ENCODE peak calls at places on chromosomes 3 and 15, in four cellular contexts. F is H9, L is right atrium auricular region, T is uterus. A is an unnamed sample.

GRCh38 chr3:14282706-14283075 is 104.1 kb downstream of the LSM3 start:
- DNase-seq in T (no peak), F (no peak), L (no peak), A (no peak)

GRCh38 chr3:17740703-17741102 is 1.7 kb downstream of the TBC1D5 start:
- DNase-seq in T (no peak), F (no peak), L (no peak), A (no peak)

GRCh38 chr3:190306026-190306425 is 16.2 kb downstream of the CLDN1 start:
- DNase-seq in L (no peak), F (no peak), T (no peak), A (no peak)

GRCh38 chr15:66588537-66588936 is 22.7 kb upstream of the LCTL start:
- DNase-seq in T (no peak), F (peak; percentile 74), L (no peak), A (no peak)

GRCh38 chr3:58731673-58732072 is 65.1 kb upstream of the FAM3D start:
- DNase-seq in L (no peak), T (no peak), F (no peak), A (no peak)

GRCh38 chr3:141508067-141508436 is 21.2 kb downstream of the RASA2 start:
- DNase-seq in L (no peak), F (no peak), T (no peak), A (no peak)

GRCh38 chr15:81852826-81853225 is 193.0 kb downstream of the MEX3B start:
- DNase-seq in F (no peak), L (no peak), T (no peak), A (no peak)

GRCh38 chr3:81352867-81353266 is 408.6 kb downstream of the GBE1 start:
- DNase-seq in T (no peak), L (no peak), F (peak; percentile 41), A (no peak)

GRCh38 chr3:48088056-48088748 is 72.0 kb upstream of the MAP4 start:
- DNase-seq in F (peak; percentile 38), T (no peak), L (peak; percentile 60), A (no peak)

GRCh38 chr3:96865605-96866004 is 51.2 kb downstream of the EPHA6 start:
- DNase-seq in T (no peak), L (no peak), F (no peak), A (no peak)

GRCh38 chr3:330494-331115 is 134.0 kb downstream of the CHL1 start:
- DNase-seq in T (no peak), L (no peak), F (no peak), A (no peak)

GRCh38 chr3:110307065-110307809 is 764.4 kb upstream of the NECTIN3 start:
- DNase-seq in L (no peak), T (no peak), F (no peak), A (no peak)

GRCh38 chr3:141840737-141841544 is 35.5 kb upstream of the ATP1B3 start:
- DNase-seq in F (no peak), T (no peak), L (no peak), A (no peak)

GRCh38 chr15:69668963-69669362 is 216.3 kb downstream of the RPLP1 start:
- DNase-seq in F (no peak), T (no peak), L (no peak), A (no peak)

GRCh38 chr3:33789183-33789954 is 9.1 kb upstream of the PDCD6IP start:
- DNase-seq in T (no peak), L (no peak), F (no peak), A (no peak)

GRCh38 chr3:9142346-9142745 is 107.1 kb downstream of the SRGAP3 start:
- DNase-seq in T (no peak), F (no peak), L (no peak), A (no peak)

GRCh38 chr3:45055411-45056143 is 29.5 kb downstream of the CLEC3B start:
- DNase-seq in L (no peak), F (peak; percentile 61), T (no peak), A (no peak)

GRCh38 chr15:71334874-71335273 is 219.6 kb downstream of the THSD4 start:
- DNase-seq in L (no peak), F (no peak), T (peak; percentile 47), A (no peak)

GRCh38 chr3:61926913-61927312 is 365.5 kb downstream of the PTPRG start:
- DNase-seq in L (no peak), T (no peak), F (no peak), A (no peak)

GRCh38 chr15:95365615-95366107 is 964.8 kb upstream of the NR2F2 start:
- DNase-seq in T (peak; percentile 33), L (peak; percentile 59), F (no peak), A (no peak)

GRCh38 chr15:41281236-41281635 is 50.2 kb downstream of the CHP1 start:
- DNase-seq in T (no peak), L (no peak), F (no peak), A (no peak)

GRCh38 chr3:129518048-129518570 is 10.3 kb upstream of the RHO start:
- DNase-seq in L (no peak), T (no peak), F (no peak), A (no peak)

GRCh38 chr3:82973810-82974209 is 1212.4 kb upstream of the GBE1 start:
- DNase-seq in T (no peak), L (no peak), F (no peak), A (no peak)

GRCh38 chr3:69452295-69452694 is 66.4 kb upstream of the FRMD4B start:
- DNase-seq in L (no peak), T (no peak), F (no peak), A (no peak)

GRCh38 chr3:69446402-69447072 is 60.6 kb upstream of the FRMD4B start:
- DNase-seq in T (no peak), F (no peak), L (no peak), A (no peak)

GRCh38 chr3:69454204-69454787 is 68.4 kb upstream of the FRMD4B start:
- DNase-seq in F (no peak), L (no peak), T (no peak), A (no peak)

GRCh38 chr3:69451594-69451993 is 65.7 kb upstream of the FRMD4B start:
- DNase-seq in F (no peak), L (no peak), T (no peak), A (no peak)
- TF ChIP-seq CTCF in F (peak; percentile 16), L (no peak), T (no peak), A (peak; percentile 34)

GRCh38 chr3:178507507-178508442 is 28.5 kb upstream of the KCNMB2 start:
- DNase-seq in F (no peak), L (no peak), T (no peak), A (peak; percentile 29)

GRCh38 chr3:178512627-178513026 is 23.6 kb upstream of the KCNMB2 start:
- DNase-seq in T (no peak), L (no peak), F (no peak), A (no peak)

GRCh38 chr3:178505832-178506231 is 30.4 kb upstream of the KCNMB2 start:
- DNase-seq in L (no peak), F (no peak), T (no peak), A (no peak)

GRCh38 chr3:178510496-178510895 is 25.7 kb upstream of the KCNMB2 start:
- DNase-seq in F (no peak), T (no peak), L (no peak), A (no peak)

DNA sequence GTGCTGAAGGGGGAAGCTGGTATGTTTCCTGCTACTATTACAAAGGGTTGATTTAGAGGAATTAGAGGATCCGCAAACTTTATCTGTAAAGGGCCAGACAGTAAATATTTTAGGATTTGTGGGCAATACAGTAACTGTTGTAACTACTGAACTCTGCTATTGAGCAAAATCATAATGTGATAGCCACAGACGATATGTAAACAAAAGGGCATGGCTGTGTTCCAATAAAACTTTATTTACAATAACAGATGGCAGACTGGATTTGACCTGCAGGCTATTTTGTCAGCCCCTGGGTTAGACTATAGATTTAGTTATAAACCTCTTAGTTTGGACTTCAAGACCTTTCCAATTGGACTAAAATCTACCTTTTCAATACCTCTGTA is 27.8 kb upstream of the KCNMB2 start:
- DNase-seq in T (no peak), F (no peak), L (no peak), A (no peak)
- H3K27ac ChIP-seq in T (no peak overlapping the region), F (no peak overlapping the region), L (peak overlapping the region; percentile 84), A (peak overlapping the region; percentile 89)

DNA sequence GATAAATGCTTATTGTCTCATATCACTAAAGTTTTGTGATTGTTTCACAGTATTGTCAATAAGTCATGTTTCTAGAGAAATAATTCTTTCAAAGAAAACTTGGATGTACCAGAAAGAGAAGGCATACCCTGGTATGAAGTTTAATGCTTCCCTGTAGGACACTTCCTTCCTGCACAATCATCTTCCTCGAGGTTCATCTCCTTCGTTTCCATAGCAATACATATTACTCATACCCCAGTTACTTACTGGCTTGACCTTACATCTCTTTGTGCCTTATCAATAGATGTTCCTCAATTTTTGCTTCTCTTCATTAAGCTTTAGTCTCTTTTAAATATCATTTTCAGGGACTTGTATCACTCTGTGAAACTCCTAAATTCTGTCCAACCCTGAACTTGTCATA is 134.4 kb downstream of the GADL1 start:
- DNase-seq in F (no peak), T (no peak), L (no peak), A (no peak)
- H3K4me1 ChIP-seq in F (no peaks in the 10 kb centered on the region), T (peaks cover 9% of the 10 kb centered on the region), L (no peaks in the 10 kb centered on the region), A (no peaks in the 10 kb centered on the region)

GRCh38 chr3:127680790-127681189 is 8.0 kb downstream of the ABTB1 start:
- DNase-seq in F (no peak), L (peak; percentile 54), T (peak; percentile 12), A (peak; percentile 2)

GRCh38 chr3:127678315-127678599 is 5.5 kb downstream of the ABTB1 start:
- DNase-seq in L (no peak), T (no peak), F (peak; percentile 12), A (no peak)

GRCh38 chr3:127678611-127679533 is 6.1 kb downstream of the ABTB1 start:
- DNase-seq in F (peak; percentile 23), T (peak; percentile 15), L (peak; percentile 56), A (peak; percentile 15)

GRCh38 chr3:127680146-127680661 is 7.5 kb downstream of the ABTB1 start:
- DNase-seq in F (peak; percentile 23), L (peak; percentile 38), T (peak; percentile 12), A (peak; percentile 12)

DNA sequence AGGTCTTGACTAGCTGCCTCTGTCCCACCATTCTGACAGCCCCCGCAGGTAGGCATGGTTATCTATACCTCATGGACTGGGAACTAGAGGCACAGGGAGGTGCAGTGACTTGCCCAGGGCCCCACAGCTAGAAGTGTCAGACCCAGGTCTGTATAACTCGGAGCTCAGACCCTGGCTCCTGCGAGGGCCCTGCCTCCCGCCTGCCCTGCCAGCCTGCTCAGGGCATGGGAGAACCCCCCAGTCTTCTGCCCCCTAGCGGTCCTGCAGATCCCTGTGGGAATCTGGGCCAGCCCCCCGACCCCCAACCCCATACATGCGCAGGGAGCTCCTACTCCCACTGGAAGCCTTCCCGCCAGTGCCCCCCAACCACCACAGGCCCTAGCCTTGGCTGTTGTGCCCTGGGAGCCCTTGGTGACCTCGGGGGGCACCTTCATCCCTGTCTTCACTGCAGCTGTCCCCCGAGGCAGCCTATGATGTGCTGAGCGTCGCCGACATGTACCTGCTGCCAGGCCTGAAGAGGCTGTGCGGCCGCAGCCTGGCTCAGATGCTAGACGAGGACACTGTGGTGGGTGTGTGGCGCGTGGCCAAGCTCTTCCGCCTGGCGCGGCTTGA is 6.9 kb downstream of the ABTB1 start:
- DNase-seq in F (peak; percentile 63), T (no peak), L (peak; percentile 38), A (peak; percentile 9)
- TF ChIP-seq CTCF in F (peak; percentile 70), T (no peak), L (no peak), A (no peak)

GRCh38 chr3:11478167-11478566 is 165.5 kb downstream of the VGLL4 start:
- DNase-seq in T (no peak), L (no peak), F (no peak), A (no peak)
- H3K27ac ChIP-seq in T (peak overlapping the region; percentile 96), L (peak overlapping the region; percentile 55), F (no peak overlapping the region), A (peak overlapping the region; percentile 50)

GRCh38 chr3:177835008-177835407 is 637.7 kb upstream of the TBL1XR1 start:
- DNase-seq in L (no peak), F (no peak), T (no peak), A (no peak)
- H3K4me1 ChIP-seq in L (peaks cover 15% of the 10 kb centered on the region), F (no peaks in the 10 kb centered on the region), T (no peaks in the 10 kb centered on the region), A (peaks cover 28% of the 10 kb centered on the region)

A was measured in left ventricle myocardium inferior.